ENCODE peak calls at places on chromosome 6, in seven cellular contexts. J, F, H, B, M, C and T are unnamed samples.

GRCh38 chr6:1081566-1081965 is 230.3 kb upstream of the FOXQ1 start:
- DNase-seq in M (no peak), H (no peak), C (no peak), J (no peak), B (peak), F (no peak), T (no peak)

GRCh38 chr6:5638666-5639065 is 368.1 kb downstream of the NRN1 start:
- DNase-seq in J (no peak), C (peak), B (no peak), F (peak), M (no peak), H (no peak), T (no peak)

GRCh38 chr6:73028124-73028766 is 197.1 kb downstream of the KHDC1L start:
- DNase-seq in J (no peak), B (no peak), M (no peak), F (no peak), C (no peak), H (no peak), T (no peak)

GRCh38 chr6:6319947-6320811 is at the start of gene F13A1:
- DNase-seq in B (no peak), J (no peak), F (no peak), H (no peak), M (no peak), C (no peak), T (no peak)

GRCh38 chr6:165677091-165677490 is 14.1 kb upstream of the PDE10A start:
- DNase-seq in J (no peak), F (no peak), C (no peak), B (no peak), M (no peak), H (no peak), T (no peak)

GRCh38 chr6:122495612-122496011 is 24.0 kb upstream of the SERINC1 start:
- DNase-seq in F (no peak), J (no peak), C (no peak), M (no peak), B (no peak), H (no peak), T (no peak)

GRCh38 chr6:165704001-165704748 is 41.1 kb upstream of the PDE10A start:
- DNase-seq in F (no peak), M (peak), B (peak), J (peak), C (no peak), H (peak), T (no peak)

GRCh38 chr6:155050311-155050710 is 55.2 kb downstream of the TIAM2 start:
- DNase-seq in J (no peak), M (no peak), F (no peak), C (no peak), H (no peak), B (no peak), T (no peak)

GRCh38 chr6:32139590-32139989 is 9.5 kb upstream of the FKBPL start:
- DNase-seq in C (no peak), J (no peak), M (no peak), H (no peak), F (no peak), B (no peak), T (no peak)

GRCh38 chr6:82955841-82956240 is 109.8 kb downstream of the UBE3D start:
- DNase-seq in B (peak), F (no peak), J (peak), C (no peak), H (no peak), M (no peak), T (no peak)

GRCh38 chr6:149642829-149643580 is 5.5 kb downstream of the KATNA1 start:
- DNase-seq in J (peak), F (no peak), C (no peak), B (peak), H (no peak), M (no peak), T (no peak)

GRCh38 chr6:33144373-33144772 is 47.9 kb downstream of the COL11A2 start:
- DNase-seq in B (no peak), C (no peak), H (peak), J (peak), M (no peak), F (no peak), T (no peak)

GRCh38 chr6:33143113-33143760 is 49.0 kb downstream of the COL11A2 start:
- DNase-seq in B (no peak), M (no peak), C (no peak), J (no peak), H (no peak), F (no peak), T (no peak)

GRCh38 chr6:33151050-33151449 is 41.2 kb downstream of the COL11A2 start:
- DNase-seq in C (no peak), B (no peak), F (no peak), J (no peak), M (no peak), H (no peak), T (no peak)

GRCh38 chr6:33142501-33142900 is 49.8 kb downstream of the COL11A2 start:
- DNase-seq in H (no peak), F (no peak), J (no peak), C (no peak), B (no peak), M (no peak), T (no peak)

GRCh38 chr6:33147807-33148666 is 44.2 kb downstream of the COL11A2 start:
- DNase-seq in M (no peak), J (peak), C (no peak), H (no peak), B (peak), F (no peak), T (no peak)
- TF ChIP-seq CTCF in M (peak), J (peak), C (peak), H (no peak), B (peak), F (peak), T (peak)

GRCh38 chr6:142907017-142907470 is 37.9 kb downstream of the HIVEP2 start:
- DNase-seq in H (no peak), B (no peak), M (no peak), J (no peak), C (no peak), F (no peak), T (no peak)

GRCh38 chr6:142911395-142911794 is 33.6 kb downstream of the HIVEP2 start:
- DNase-seq in C (no peak), M (no peak), J (no peak), F (no peak), H (no peak), B (no peak), T (no peak)

GRCh38 chr6:142903806-142904205 is 41.2 kb downstream of the HIVEP2 start:
- DNase-seq in B (peak), M (no peak), C (no peak), H (no peak), J (no peak), F (no peak), T (no peak)

GRCh38 chr6:142912125-142912524 is 32.9 kb downstream of the HIVEP2 start:
- DNase-seq in F (no peak), B (no peak), J (no peak), H (no peak), M (no peak), C (no peak), T (no peak)

GRCh38 chr6:142907544-142907943 is 37.4 kb downstream of the HIVEP2 start:
- DNase-seq in B (no peak), C (no peak), M (no peak), J (no peak), H (no peak), F (no peak), T (no peak)
- TF ChIP-seq CTCF in B (no peak), C (no peak), M (no peak), J (no peak), H (no peak), F (no peak), T (no peak)

DNA sequence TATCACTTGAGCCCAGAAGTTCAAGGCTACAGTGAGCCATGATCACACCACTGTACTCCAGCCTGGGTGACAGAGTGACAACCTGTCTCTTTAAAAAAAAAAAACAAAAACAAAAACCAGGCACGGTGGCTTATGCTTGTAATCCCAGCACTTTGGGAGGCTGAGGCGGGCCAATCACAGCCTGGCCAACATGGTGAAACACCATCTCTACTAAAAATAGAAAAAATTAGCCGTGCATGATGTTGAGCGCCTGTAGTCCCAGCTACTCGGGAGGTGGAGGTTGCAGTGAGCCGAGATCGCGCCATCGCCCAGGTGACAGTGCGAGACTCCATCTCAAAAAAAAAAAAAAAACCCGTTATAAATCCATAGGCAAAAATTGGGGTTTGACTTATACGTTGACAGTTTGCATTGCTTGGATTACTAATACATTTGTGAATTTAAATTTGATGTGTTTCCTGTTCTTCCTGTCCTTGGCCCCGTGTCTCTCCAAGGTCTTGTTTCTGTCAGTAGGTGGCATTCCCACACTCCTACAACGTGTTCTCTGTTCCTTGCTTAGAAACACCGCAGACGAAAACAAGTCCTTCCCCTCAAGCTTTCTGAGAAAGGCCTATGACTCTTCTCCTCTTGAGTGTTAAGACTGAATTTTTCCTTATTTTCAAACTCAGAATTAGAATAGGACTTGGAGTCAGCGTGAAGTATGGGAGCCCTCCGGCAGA is 147.0 kb downstream of the DTNBP1 start:
- DNase-seq in J (no peak), M (no peak), F (no peak), B (no peak), C (no peak), H (no peak), T (no peak)
- TF ChIP-seq CTCF in J (no peak), M (peak), F (peak), B (no peak), C (peak), H (no peak), T (no peak)

GRCh38 chr6:11013671-11014070 is 30.4 kb downstream of the ELOVL2 start:
- DNase-seq in J (no peak), F (no peak), H (no peak), B (no peak), M (no peak), C (no peak), T (no peak)

GRCh38 chr6:11009353-11009752 is 34.8 kb downstream of the ELOVL2 start:
- DNase-seq in H (no peak), F (no peak), B (peak), C (no peak), M (no peak), J (peak), T (no peak)

GRCh38 chr6:11012976-11013375 is 31.1 kb downstream of the ELOVL2 start:
- DNase-seq in F (no peak), H (no peak), C (peak), B (peak), J (no peak), M (no peak), T (no peak)

GRCh38 chr6:11012295-11012754 is 31.8 kb downstream of the ELOVL2 start:
- DNase-seq in F (no peak), C (no peak), J (no peak), M (no peak), H (no peak), B (no peak), T (no peak)

GRCh38 chr6:11011787-11012234 is 32.3 kb downstream of the ELOVL2 start:
- DNase-seq in M (no peak), B (peak), H (peak), F (no peak), J (peak), C (no peak), T (no peak)
- TF ChIP-seq CTCF in M (no peak), B (no peak), H (no peak), F (no peak), J (peak), C (no peak), T (no peak)

GRCh38 chr6:43475506-43475905 is 1.9 kb upstream of the TJAP1 start:
- DNase-seq in C (no peak), J (no peak), B (no peak), F (no peak), M (no peak), H (no peak), T (no peak)

GRCh38 chr6:43476744-43477143 is 626 bp upstream of the TJAP1 start:
- DNase-seq in F (no peak), J (no peak), M (no peak), C (no peak), B (no peak), H (no peak), T (no peak)

GRCh38 chr6:43478008-43478372 is 620 bp downstream of the TJAP1 start:
- DNase-seq in J (no peak), M (no peak), C (no peak), H (no peak), F (no peak), B (no peak), T (no peak)

GRCh38 chr6:43481075-43481474 is 3.7 kb downstream of the TJAP1 start:
- DNase-seq in B (no peak), F (no peak), C (no peak), J (peak), H (no peak), M (no peak), T (no peak)

DNA sequence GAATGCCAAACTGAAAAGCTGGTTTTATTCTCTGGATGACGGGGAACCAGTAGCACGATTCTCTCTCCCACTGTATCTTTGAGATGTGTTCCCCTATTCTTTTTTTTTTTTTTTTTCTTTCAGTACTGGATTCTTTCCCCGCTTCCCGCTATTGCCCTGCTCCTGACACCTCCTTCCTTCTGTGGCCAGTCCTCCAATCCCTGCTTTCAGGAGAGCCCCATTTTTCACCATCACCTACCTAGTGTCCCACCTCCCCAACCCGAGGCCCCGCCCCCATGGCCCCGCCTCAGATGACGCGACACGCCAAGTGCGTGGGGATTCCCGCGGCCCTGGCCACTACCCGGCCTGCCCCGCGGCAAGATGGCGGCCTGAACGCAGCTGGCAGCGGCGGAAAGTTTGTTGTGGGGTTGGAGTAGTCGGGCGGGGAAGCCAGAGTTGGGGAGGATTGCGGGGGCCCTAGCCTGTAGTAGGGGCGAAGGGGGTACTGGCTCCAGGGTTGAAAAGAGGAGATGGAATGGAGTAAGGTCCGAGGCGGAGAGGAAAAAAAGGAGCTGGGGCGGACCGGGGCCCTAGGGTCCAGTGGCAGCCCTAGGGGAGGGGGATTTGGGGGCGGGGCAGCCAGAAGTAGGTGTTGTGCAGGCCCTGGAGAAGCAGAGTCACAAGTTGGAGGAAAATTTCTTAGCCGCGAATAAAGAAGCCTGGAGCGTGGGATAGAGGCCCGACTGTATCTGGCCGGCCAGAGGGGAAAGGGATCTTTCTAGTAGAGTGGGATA is at the start of gene TJAP1:
- DNase-seq in M (no peak), C (peak), J (peak), B (peak), H (peak), F (peak), T (peak)
- TF ChIP-seq CTCF in M (no peak), C (no peak), J (no peak), B (no peak), H (no peak), F (no peak), T (no peak)

GRCh38 chr6:52087498-52087999 is at the start of gene PKHD1:
- DNase-seq in F (no peak), J (peak), H (no peak), C (no peak), M (no peak), B (peak), T (no peak)
- TF ChIP-seq CTCF in F (peak), J (peak), H (no peak), C (peak), M (peak), B (peak), T (peak)

GRCh38 chr6:75199856-75200255 is 6.0 kb downstream of the COL12A1 start:
- DNase-seq in J (no peak), M (no peak), C (no peak), F (no peak), B (peak), H (no peak), T (no peak)

GRCh38 chr6:75202676-75203131 is 3.1 kb downstream of the COL12A1 start:
- DNase-seq in H (no peak), B (no peak), F (no peak), C (no peak), M (no peak), J (peak), T (no peak)

GRCh38 chr6:75201076-75201475 is 4.8 kb downstream of the COL12A1 start:
- DNase-seq in B (no peak), F (no peak), C (no peak), M (no peak), J (no peak), H (no peak), T (no peak)

GRCh38 chr6:75203721-75204120 is 2.1 kb downstream of the COL12A1 start:
- DNase-seq in B (peak), C (no peak), F (no peak), M (no peak), H (no peak), J (no peak), T (no peak)

GRCh38 chr6:75201901-75202672 is 3.8 kb downstream of the COL12A1 start:
- DNase-seq in J (peak), H (no peak), B (no peak), C (no peak), M (no peak), F (peak), T (no peak)
- TF ChIP-seq CTCF in J (peak), H (no peak), B (no peak), C (no peak), M (no peak), F (no peak), T (no peak)

GRCh38 chr6:168369776-168370175 is 50.2 kb upstream of the DACT2 start:
- DNase-seq in B (no peak), J (no peak), H (no peak), C (no peak), F (no peak), M (no peak), T (no peak)

GRCh38 chr6:168368971-168369370 is 49.4 kb upstream of the DACT2 start:
- DNase-seq in F (no peak), C (no peak), M (no peak), J (no peak), H (no peak), B (no peak), T (no peak)

GRCh38 chr6:168371635-168371988 is 52.0 kb upstream of the DACT2 start:
- DNase-seq in C (no peak), B (no peak), H (no peak), M (no peak), J (no peak), F (no peak), T (no peak)

GRCh38 chr6:168371185-168371584 is 51.6 kb upstream of the DACT2 start:
- DNase-seq in M (no peak), H (no peak), F (no peak), J (no peak), B (no peak), C (no peak), T (no peak)

DNA sequence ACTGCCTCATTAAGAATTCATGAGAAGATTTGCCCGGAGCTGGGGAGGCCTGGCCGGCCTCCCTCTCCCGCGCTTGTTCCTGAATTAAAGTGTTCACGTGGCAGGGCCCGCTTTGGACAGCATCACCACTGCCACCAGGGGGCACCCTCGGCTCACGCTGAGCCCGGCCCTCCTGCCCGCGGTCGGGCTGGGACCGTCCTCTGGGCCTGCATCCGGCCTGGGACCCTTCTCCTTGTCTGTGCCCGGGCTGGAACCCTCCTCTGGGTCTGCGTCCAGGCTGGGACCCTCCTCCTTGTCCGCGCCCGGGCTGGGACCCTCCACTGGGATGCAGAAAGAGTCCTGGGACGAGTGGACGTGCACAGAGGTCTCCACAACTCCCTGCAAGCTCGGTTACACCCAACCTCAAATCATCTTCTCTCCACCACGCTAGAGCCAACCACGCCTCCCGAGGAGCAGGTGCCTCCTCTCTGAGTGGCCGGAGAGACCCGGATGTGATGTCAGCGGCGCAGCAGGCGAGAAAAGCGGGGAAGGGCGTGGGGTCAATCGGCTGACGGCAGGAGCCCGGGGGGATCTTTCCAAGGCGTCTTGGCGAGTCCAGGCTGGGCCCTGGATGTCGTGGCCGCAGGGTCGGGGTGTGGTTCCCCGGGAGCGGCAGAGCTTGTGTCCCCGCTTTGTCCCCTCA is 50.9 kb upstream of the DACT2 start:
- DNase-seq in M (no peak), C (peak), F (peak), B (peak), H (peak), J (no peak), T (peak)
- TF ChIP-seq CTCF in M (peak), C (peak), F (peak), B (peak), H (peak), J (peak), T (peak)